ENCODE peak calls at places on chromosomes 6 and 20, in nine cellular contexts. E is HS-5; I is activated CD4-positive, alpha-beta T cell treated with anti-CD3 and anti-CD28 coated beads, Interleukin-2, amount 50 U/mL, for 1 hour; B is NCI-H1930; G is MM.1S; W is GDM1; Y is choroid plexus epithelial cell; O is NCI-H226; N is iris pigment epithelial cell. H is an unnamed sample.

GRCh38 chr6:13338038-13338437 is 9.7 kb upstream of the TBC1D7 start:
- DNase-seq in E (no peak), I (no peak), B (no peak), G (no peak), W (peak; percentile 11), Y (no peak), O (no peak), N (no peak), H (no peak)

GRCh38 chr6:8481727-8482126 is 46.4 kb upstream of the SLC35B3 start:
- DNase-seq in E (peak; percentile 2), I (no peak), B (no peak), G (peak; percentile 46), W (no peak), Y (peak; percentile 47), O (peak; percentile 5), N (peak; percentile 28), H (no peak)

GRCh38 chr6:42259841-42260395 is 42.3 kb upstream of the MRPS10 start:
- DNase-seq in E (no peak), I (no peak), B (no peak), G (no peak), W (no peak), Y (no peak), O (no peak), N (no peak), H (no peak)

GRCh38 chr6:82371799-82372508 is 8.3 kb downstream of the TPBG start:
- DNase-seq in E (peak; percentile 72), I (no peak), B (no peak), G (no peak), W (no peak), Y (peak; percentile 15), O (no peak), N (peak; percentile 28), H (peak; percentile 33)

GRCh38 chr6:150894191-150894744 is 28.8 kb downstream of the MTHFD1L start:
- DNase-seq in E (no peak), I (no peak), B (no peak), G (no peak), W (no peak), Y (no peak), O (no peak), N (no peak), H (no peak)

GRCh38 chr6:84399003-84399402 is 171.6 kb upstream of the CEP162 start:
- DNase-seq in E (no peak), I (no peak), B (no peak), G (no peak), W (no peak), Y (no peak), O (no peak), N (no peak), H (no peak)

GRCh38 chr20:36792422-36792821 is 18.9 kb upstream of the DSN1 start:
- DNase-seq in E (peak; percentile 29), I (no peak), B (peak; percentile 5), G (peak; percentile 31), W (no peak), Y (peak; percentile 73), O (peak; percentile 60), N (peak; percentile 69), H (peak; percentile 76)

GRCh38 chr20:63248835-63249591 is 5.2 kb downstream of the NKAIN4 start:
- DNase-seq in E (no peak), I (no peak), B (no peak), G (no peak), W (no peak), Y (no peak), O (no peak), N (no peak), H (no peak)

GRCh38 chr6:86456786-86457185 is 480.5 kb upstream of the HTR1E start:
- DNase-seq in E (no peak), I (no peak), B (no peak), G (no peak), W (no peak), Y (no peak), O (no peak), N (no peak), H (no peak)

GRCh38 chr6:110560239-110561015 is 84.0 kb upstream of the SLC22A16 start:
- DNase-seq in E (no peak), I (no peak), B (no peak), G (peak; percentile 56), W (no peak), Y (no peak), O (no peak), N (no peak), H (no peak)

GRCh38 chr20:63475209-63475608 is 2.8 kb upstream of the KCNQ2 start:
- DNase-seq in E (no peak), I (no peak), B (no peak), G (no peak), W (no peak), Y (peak; percentile 47), O (peak; percentile 20), N (peak; percentile 32), H (peak; percentile 19)

GRCh38 chr6:160382946-160383345 is 34.8 kb downstream of the SLC22A3 start:
- DNase-seq in E (no peak), I (no peak), B (no peak), G (no peak), W (no peak), Y (no peak), O (no peak), N (no peak), H (no peak)

GRCh38 chr6:6434151-6434550 is 113.7 kb upstream of the F13A1 start:
- DNase-seq in E (no peak), I (no peak), B (no peak), G (no peak), W (no peak), Y (no peak), O (no peak), N (no peak), H (no peak)

GRCh38 chr6:25083784-25084507 is 148.2 kb upstream of the RIPOR2 start:
- DNase-seq in E (no peak), I (no peak), B (no peak), G (no peak), W (no peak), Y (no peak), O (no peak), N (no peak), H (no peak)

GRCh38 chr6:65088575-65088974 is 618.5 kb downstream of the EYS start:
- DNase-seq in E (no peak), I (no peak), B (no peak), G (no peak), W (no peak), Y (no peak), O (no peak), N (no peak), H (no peak)

GRCh38 chr6:37713529-37714119 is 15.9 kb upstream of the MDGA1 start:
- DNase-seq in E (no peak), I (no peak), B (no peak), G (no peak), W (no peak), Y (peak; percentile 62), O (peak; percentile 69), N (peak; percentile 83), H (peak; percentile 71)

GRCh38 chr20:46010491-46011405 is 2.0 kb downstream of the MMP9 start:
- DNase-seq in E (no peak), I (peak; percentile 55), B (no peak), G (no peak), W (no peak), Y (no peak), O (no peak), N (no peak), H (no peak)

GRCh38 chr20:22512911-22513489 is 71.4 kb downstream of the FOXA2 start:
- DNase-seq in E (no peak), I (no peak), B (peak; percentile 34), G (no peak), W (no peak), Y (no peak), O (no peak), N (no peak), H (no peak)

GRCh38 chr6:97850458-97851218 is 567.6 kb upstream of the MMS22L start:
- DNase-seq in E (peak; percentile 9), I (no peak), B (no peak), G (no peak), W (no peak), Y (peak; percentile 0), O (no peak), N (peak; percentile 46), H (no peak)

H was measured in HFFc6.